ENCODE peak calls at places on chromosome 21, in five cellular contexts. F is CD8-positive, alpha-beta T cell; Q is choroid plexus epithelial cell; B is NB4; Y is psoas muscle. T is an unnamed sample.

GRCh38 chr21:27248791-27249190 is 281.9 kb upstream of the ADAMTS5 start:
- DNase-seq in F (no peak), Q (no peak), Y (no peak), B (no peak), T (peak; percentile 29)

GRCh38 chr21:25487046-25487594 is 120.2 kb downstream of the MRPL39 start:
- DNase-seq in Y (no peak), F (no peak), Q (no peak), B (peak; percentile 75), T (no peak)

GRCh38 chr21:30482130-30482529 is 2.0 kb upstream of the KRTAP19-1 start:
- DNase-seq in Q (no peak), Y (no peak), F (no peak), B (no peak), T (no peak)

GRCh38 chr21:43903451-43904091 is 38.5 kb downstream of the AGPAT3 start:
- DNase-seq in F (no peak), B (no peak), Q (no peak), Y (peak; percentile 84), T (peak; percentile 38)

GRCh38 chr21:17461582-17461981 is 51.3 kb upstream of the CXADR start:
- DNase-seq in Q (peak; percentile 39), Y (no peak), B (no peak), F (no peak), T (peak; percentile 47)

GRCh38 chr21:34511787-34512451 is at the start of gene KCNE1:
- DNase-seq in B (peak; percentile 86), Y (no peak), Q (peak; percentile 57), F (no peak), T (peak; percentile 77)

GRCh38 chr21:32475162-32475812 is 62.8 kb downstream of the EVA1C start:
- DNase-seq in B (no peak), Q (peak; percentile 89), F (no peak), Y (no peak), T (peak; percentile 98)

GRCh38 chr21:27722095-27722494 is 755.2 kb upstream of the ADAMTS5 start:
- DNase-seq in Y (no peak), F (no peak), Q (no peak), B (no peak), T (no peak)

GRCh38 chr21:32096411-32096810 is 182.4 kb downstream of the MIS18A start:
- DNase-seq in Q (no peak), Y (no peak), F (no peak), B (peak; percentile 58), T (no peak)

GRCh38 chr21:33964706-33965325 is 49.2 kb upstream of the ATP5PO start:
- DNase-seq in Y (no peak), F (no peak), Q (no peak), B (no peak), T (peak; percentile 57)

DNA sequence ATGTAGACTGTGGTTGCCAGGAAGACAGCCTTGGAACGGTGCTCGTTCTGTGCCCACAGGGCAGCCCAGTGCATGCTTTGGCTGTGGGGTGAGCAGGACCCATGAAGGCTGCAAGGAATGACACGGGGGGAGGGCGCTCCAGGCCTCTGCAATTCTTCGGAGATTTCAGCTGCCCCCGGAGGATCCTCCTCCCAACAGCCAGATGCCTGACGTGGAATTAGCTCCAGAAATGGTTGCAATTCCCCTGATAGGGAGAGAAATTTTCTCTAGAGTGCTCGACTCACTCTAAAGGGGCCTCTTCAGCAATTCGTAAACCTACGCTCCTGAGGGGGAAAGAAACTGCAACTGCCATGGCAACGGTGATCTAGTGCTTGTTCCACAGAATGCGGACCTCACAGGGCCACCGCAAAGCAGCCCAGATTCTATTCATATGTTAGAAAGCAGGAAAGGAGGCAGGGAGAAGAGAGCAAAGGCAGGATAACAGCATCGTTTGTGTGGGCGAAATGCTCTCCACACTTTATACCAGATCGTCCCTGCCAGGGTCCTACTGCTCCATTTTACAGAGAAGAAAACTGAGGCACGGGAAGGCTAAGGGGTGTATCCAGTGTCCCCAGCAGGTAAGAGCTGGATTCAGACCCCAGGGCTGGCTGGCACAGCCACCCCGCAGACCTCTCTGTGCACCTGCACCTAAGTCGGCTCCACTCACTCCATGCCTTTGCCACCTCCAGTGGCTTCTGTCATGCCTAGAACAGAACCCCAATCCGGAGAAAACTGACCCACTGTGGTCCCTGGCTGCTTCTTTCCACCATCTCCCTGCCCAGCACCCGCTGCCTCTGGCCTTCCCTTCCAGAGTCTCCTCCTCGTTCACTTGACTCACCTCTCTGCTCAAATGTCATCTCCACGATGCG is 11.9 kb upstream of the PDE9A start:
- DNase-seq in F (no peak), Q (no peak), B (no peak), Y (peak; percentile 44), T (no peak)
- H3K4me3 ChIP-seq in F (no peak overlapping the region), Q (no peak overlapping the region), B (no peak overlapping the region), Y (no peak overlapping the region), T (no peak overlapping the region)

GRCh38 chr21:40416572-40416971 is 430.4 kb downstream of the DSCAM start:
- DNase-seq in B (no peak), Y (no peak), F (no peak), Q (no peak), T (no peak)
- TF ChIP-seq CTCF in B (no peak), Y (no peak), F (no peak), Q (no peak), T (no peak)

DNA sequence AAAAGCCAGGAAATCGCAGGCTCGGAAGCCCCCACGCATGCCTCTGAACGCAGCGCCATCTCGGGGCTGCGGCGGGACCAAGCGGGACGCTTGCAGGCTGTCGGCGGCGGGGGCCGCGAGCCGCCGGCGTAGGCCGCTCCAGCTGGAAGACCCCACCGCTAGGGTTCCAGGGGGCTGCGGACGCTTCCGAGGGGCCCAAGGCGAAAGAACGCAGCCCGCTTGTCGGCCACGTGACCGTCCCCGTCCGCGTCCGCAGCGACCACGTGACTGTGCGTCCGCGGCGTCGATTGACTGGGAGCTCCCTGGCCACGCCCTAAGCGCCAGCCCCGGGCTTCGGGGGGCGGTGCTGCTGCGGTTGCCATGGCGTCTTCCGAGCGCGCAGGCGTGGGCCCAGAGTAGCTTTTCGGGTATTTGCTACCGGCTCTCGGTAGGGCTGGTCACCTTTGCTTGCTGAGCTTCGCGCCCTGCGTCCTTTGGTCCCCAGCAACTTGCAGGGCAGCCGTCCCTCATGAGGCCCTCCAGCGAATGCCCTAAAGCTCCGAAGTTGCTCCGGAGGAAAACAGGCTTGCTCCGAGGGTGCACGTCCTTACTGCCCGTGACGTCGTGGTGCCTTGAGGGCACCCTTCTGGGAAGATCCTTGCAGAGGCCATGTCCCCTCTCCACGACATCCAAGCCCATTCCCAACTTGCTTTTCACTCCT is 197.2 kb downstream of the DYRK1A start:
- DNase-seq in Q (peak; percentile 96), F (peak; percentile 94), B (peak; percentile 96), Y (peak; percentile 97), T (peak; percentile 91)
- H3K4me3 ChIP-seq in Q (peak overlapping the region; percentile 72), F (peak overlapping the region; percentile 96), B (peak overlapping the region; percentile 81), Y (peak overlapping the region; percentile 87), T (peak overlapping the region; percentile 61)

DNA sequence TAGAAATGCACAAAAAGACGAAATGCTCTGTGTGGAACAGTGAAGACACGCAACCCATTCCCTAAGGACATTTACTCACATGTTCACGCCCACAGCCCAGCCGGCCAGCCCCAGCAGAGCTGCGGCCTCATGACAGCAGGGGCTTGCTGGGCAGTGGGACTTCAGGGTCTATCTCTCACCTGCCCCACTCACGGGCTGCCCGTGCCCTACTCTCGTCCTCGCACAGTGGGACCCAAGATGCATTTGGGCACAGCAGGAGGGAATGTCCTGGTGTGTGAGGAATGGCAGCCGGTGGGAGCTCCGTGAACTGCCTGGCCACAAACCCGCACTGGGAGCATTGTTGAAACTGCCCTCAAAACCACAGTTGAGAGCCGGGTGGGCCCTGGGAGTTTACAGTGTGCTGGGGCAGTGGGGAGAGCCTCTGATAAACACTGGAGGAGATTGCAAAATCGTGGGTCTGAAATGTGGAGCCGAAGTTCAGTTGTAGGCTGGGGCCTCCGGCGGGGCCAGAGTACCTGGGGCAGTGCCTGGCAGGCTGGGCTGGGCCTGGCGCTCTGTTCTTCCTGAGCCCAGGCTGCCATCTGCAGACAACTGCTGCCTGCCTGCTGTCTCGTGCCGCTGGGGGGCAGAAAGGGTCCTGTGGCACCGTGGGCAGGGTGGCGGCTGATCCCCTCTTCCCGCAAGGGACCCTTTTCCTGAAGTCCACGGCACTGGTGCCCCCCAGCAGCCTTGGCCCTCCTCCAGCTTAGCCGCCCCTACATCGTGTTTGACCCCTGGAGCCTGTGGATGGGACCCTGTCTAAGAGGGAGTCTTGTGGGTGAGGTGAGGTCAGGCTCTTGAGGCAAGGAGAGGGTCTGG is 20.7 kb upstream of the POFUT2 start:
- DNase-seq in B (peak; percentile 95), Y (peak; percentile 56), F (no peak), Q (peak; percentile 98), T (peak; percentile 98)
- TF ChIP-seq CTCF in B (no peak), Y (no peak), F (no peak), Q (no peak), T (no peak)

GRCh38 chr21:16196521-16197208 is 466.9 kb downstream of the USP25 start:
- DNase-seq in Y (no peak), B (peak; percentile 5), Q (peak; percentile 60), F (no peak), T (peak; percentile 39)

GRCh38 chr21:16193758-16194606 is 464.2 kb downstream of the USP25 start:
- DNase-seq in Q (peak; percentile 93), F (no peak), Y (peak; percentile 77), B (peak; percentile 80), T (peak; percentile 80)

GRCh38 chr21:16195896-16196443 is 466.2 kb downstream of the USP25 start:
- DNase-seq in B (no peak), Q (peak; percentile 40), F (no peak), Y (no peak), T (no peak)

GRCh38 chr21:16195476-16195875 is 465.7 kb downstream of the USP25 start:
- DNase-seq in Q (peak; percentile 88), B (no peak), Y (no peak), F (no peak), T (peak; percentile 77)

GRCh38 chr21:16194851-16195251 is 465.1 kb downstream of the USP25 start:
- DNase-seq in F (no peak), Y (no peak), Q (peak; percentile 57), B (no peak), T (peak; percentile 20)
- H3K4me3 ChIP-seq in F (no peak overlapping the region), Y (peak overlapping the region; percentile 66), Q (peak overlapping the region; percentile 56), B (no peak overlapping the region), T (peak overlapping the region; percentile 40)

GRCh38 chr21:28832715-28833061 is 160.0 kb downstream of the LTN1 start:
- DNase-seq in Q (no peak), F (no peak), B (no peak), Y (no peak), T (no peak)
- TF ChIP-seq CTCF in Q (no peak), F (no peak), B (no peak), Y (no peak), T (no peak)

T was measured in fibroblast of villous mesenchyme.